ENCODE peak calls at places on chromosomes 6 and 20, in five cellular contexts. W, J, D, V and R are unnamed samples.

GRCh38 chr6:6844451-6844974 is 256.0 kb downstream of the LY86 start:
- DNase-seq in D (no peak), V (no peak), J (no peak), W (no peak), R (no peak)

GRCh38 chr6:137044366-137045220 is at the start of gene IL20RA:
- DNase-seq in V (peak; percentile 27), W (peak; percentile 35), J (no peak), D (peak; percentile 12), R (peak; percentile 58)

GRCh38 chr6:167420177-167420576 is 95.3 kb downstream of the TTLL2 start:
- DNase-seq in D (no peak), W (no peak), J (no peak), V (no peak), R (no peak)

GRCh38 chr6:28615955-28616747 is 90.5 kb downstream of the GPX5 start:
- DNase-seq in V (no peak), J (no peak), D (no peak), W (no peak), R (no peak)

GRCh38 chr6:136134275-136134674 is 115.8 kb downstream of the MTFR2 start:
- DNase-seq in V (no peak), D (no peak), W (no peak), J (no peak), R (no peak)

GRCh38 chr20:47790032-47790965 is 5.0 kb upstream of the SULF2 start:
- DNase-seq in D (no peak), J (peak; percentile 99), V (no peak), W (peak; percentile 98), R (no peak)

GRCh38 chr6:19035454-19035853 is 648.3 kb downstream of the RNF144B start:
- DNase-seq in D (no peak), V (no peak), J (no peak), W (no peak), R (no peak)

GRCh38 chr6:7190791-7191190 is 83.0 kb downstream of the RREB1 start:
- DNase-seq in V (no peak), D (no peak), W (no peak), J (no peak), R (no peak)

GRCh38 chr6:6700421-6700820 is 111.9 kb downstream of the LY86 start:
- DNase-seq in D (no peak), V (no peak), W (no peak), J (no peak), R (no peak)

GRCh38 chr20:58714923-58715708 is 22.5 kb downstream of the NPEPL1 start:
- DNase-seq in J (no peak), D (no peak), W (no peak), V (no peak), R (peak; percentile 25)

GRCh38 chr6:5752282-5752681 is 254.4 kb downstream of the NRN1 start:
- DNase-seq in D (no peak), V (no peak), W (peak; percentile 91), J (peak; percentile 58), R (no peak)

GRCh38 chr20:23163562-23163961 is 77.4 kb upstream of the CD93 start:
- DNase-seq in J (no peak), D (no peak), W (no peak), V (no peak), R (no peak)

GRCh38 chr6:129120856-129121255 is 237.9 kb downstream of the LAMA2 start:
- DNase-seq in V (no peak), J (no peak), D (no peak), W (peak; percentile 20), R (no peak)

GRCh38 chr6:37259191-37259590 is 1.2 kb upstream of the TMEM217 start:
- DNase-seq in J (no peak), W (peak; percentile 15), D (no peak), V (no peak), R (no peak)

GRCh38 chr6:55758156-55758942 is 117.0 kb downstream of the BMP5 start:
- DNase-seq in D (no peak), V (no peak), W (peak; percentile 96), J (peak; percentile 95), R (no peak)

GRCh38 chr20:42705550-42705949 is 484.2 kb downstream of the PTPRT start:
- DNase-seq in J (no peak), V (no peak), W (no peak), D (no peak), R (no peak)